ENCODE peak calls at places on chromosome 2, in ten cellular contexts. C is K562, E is A549, D is upper lobe of right lung, A is cardiac muscle cell, W is prostate gland, J is IMR-90, Q is fibroblast of lung, T is endodermal cell, V is upper lobe of left lung. N is an unnamed sample.

GRCh38 chr2:64019083-64019974 is at the start of gene VPS54:
- DNase-seq in W (peak), A (peak), V (peak), C (peak), D (peak), E (peak), T (peak), Q (peak), J (peak), N (peak)

GRCh38 chr2:99975386-99975785 is 167.0 kb downstream of the AFF3 start:
- DNase-seq in W (no peak), E (no peak), J (peak), A (no peak), V (no peak), D (no peak), C (no peak), Q (peak), T (no peak), N (no peak)

GRCh38 chr2:191710411-191710900 is 32.5 kb downstream of the NABP1 start:
- DNase-seq in A (peak), D (no peak), V (no peak), T (no peak), E (no peak), Q (peak), C (no peak), J (peak), W (no peak), N (no peak)

GRCh38 chr2:197130318-197130717 is 180.3 kb downstream of the ANKRD44 start:
- DNase-seq in D (no peak), J (no peak), V (no peak), C (no peak), A (no peak), W (no peak), E (no peak), T (no peak), Q (no peak), N (no peak)

GRCh38 chr2:59905731-59906130 is 647.7 kb downstream of the BCL11A start:
- DNase-seq in E (no peak), C (no peak), W (no peak), T (no peak), V (no peak), J (no peak), Q (no peak), D (no peak), A (no peak), N (no peak)

GRCh38 chr2:44941551-44942234 is at the start of gene SIX3:
- DNase-seq in V (peak), T (peak), W (no peak), A (no peak), E (no peak), C (no peak), J (no peak), Q (no peak), D (no peak), N (no peak)

GRCh38 chr2:95025406-95026319 is at the start of gene MAL:
- DNase-seq in D (no peak), C (peak), T (peak), J (no peak), W (no peak), A (peak), Q (no peak), V (peak), E (no peak), N (no peak)

GRCh38 chr2:144086965-144087364 is 433.0 kb downstream of the ZEB2 start:
- DNase-seq in J (peak), D (no peak), A (no peak), C (no peak), E (no peak), T (no peak), Q (peak), W (no peak), V (no peak), N (no peak)

GRCh38 chr2:205461678-205462665 is 220.3 kb upstream of the NRP2 start:
- DNase-seq in T (no peak), E (no peak), C (no peak), A (no peak), V (no peak), J (peak), W (no peak), Q (no peak), D (no peak), N (no peak)

GRCh38 chr2:46540496-46541342 is 61.4 kb downstream of the TMEM247 start:
- DNase-seq in V (no peak), C (no peak), E (peak), J (peak), W (no peak), T (peak), A (peak), D (no peak), Q (peak), N (peak)

GRCh38 chr2:216694201-216694825 is 1.0 kb downstream of the IGFBP5 start:
- DNase-seq in J (no peak), C (no peak), V (peak), A (peak), D (peak), T (peak), E (peak), Q (peak), W (peak), N (peak)

DNA sequence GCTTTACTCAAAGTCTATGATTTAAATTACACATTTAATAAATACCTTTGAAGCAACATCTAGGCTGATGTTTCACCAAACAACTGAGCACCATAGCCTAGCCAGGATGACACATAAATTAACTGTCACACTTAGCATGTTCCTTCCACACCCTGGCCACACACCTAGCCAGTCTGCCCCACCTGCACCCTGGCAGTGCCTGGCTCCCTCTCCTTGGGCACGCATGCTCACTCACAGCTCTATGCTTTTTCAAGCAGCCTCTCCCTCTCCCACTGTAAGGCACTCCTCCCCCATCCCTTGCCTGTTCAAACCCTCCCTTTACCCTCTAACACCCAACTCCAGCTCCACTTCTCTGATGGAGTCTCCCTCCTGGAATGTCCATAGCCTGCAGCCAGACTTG is 357.6 kb upstream of the KLHL29 start:
- DNase-seq in J (no peak), V (no peak), A (no peak), Q (no peak), D (no peak), T (peak), E (no peak), C (no peak), W (no peak), N (no peak)
- TF ChIP-seq CTCF in J (no peak), V (no peak), A (no peak), Q (no peak), D (no peak), T (no peak), E (no peak), C (no peak), W (no peak), N (no peak)

GRCh38 chr2:222891890-222892289 is 31.1 kb downstream of the ACSL3 start:
- DNase-seq in E (no peak), W (no peak), J (peak), D (no peak), Q (peak), A (no peak), C (no peak), V (no peak), T (no peak), N (no peak)
- H3K4me3 ChIP-seq in E (peak), W (no peak), J (no peak), D (peak), Q (peak), A (no peak), C (no peak), V (no peak), T (no peak), N (peak)

GRCh38 chr2:163982938-163983337 is 247.1 kb upstream of the FIGN start:
- DNase-seq in D (no peak), J (no peak), C (no peak), Q (no peak), V (no peak), A (no peak), W (no peak), T (no peak), E (no peak), N (no peak)

GRCh38 chr2:163984991-163985390 is 249.2 kb upstream of the FIGN start:
- DNase-seq in V (no peak), D (no peak), E (no peak), J (no peak), Q (no peak), A (no peak), T (no peak), W (no peak), C (no peak), N (no peak)

GRCh38 chr2:163987175-163987574 is 251.4 kb upstream of the FIGN start:
- DNase-seq in E (no peak), J (no peak), V (no peak), A (no peak), W (no peak), C (no peak), Q (no peak), D (no peak), T (no peak), N (no peak)

DNA sequence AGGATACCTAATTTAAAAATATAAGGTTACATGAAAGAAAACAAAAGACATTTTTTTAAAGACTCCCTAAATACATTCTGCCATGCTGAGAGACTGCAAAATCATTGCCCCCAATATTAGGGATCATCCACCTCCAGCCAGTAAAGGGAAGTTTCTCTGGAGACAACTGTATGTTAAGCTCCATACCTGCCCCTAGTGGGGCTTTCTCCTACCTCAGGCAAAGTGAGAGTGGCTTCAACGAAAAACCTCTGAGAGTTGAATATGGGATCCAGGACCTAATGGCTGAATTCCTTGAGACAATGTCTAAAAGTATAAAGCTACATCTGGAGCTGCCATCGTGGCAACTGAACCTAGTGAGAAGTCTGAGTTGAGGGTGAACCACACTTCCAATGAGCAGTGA is 248.1 kb upstream of the FIGN start:
- DNase-seq in Q (no peak), J (no peak), E (no peak), D (no peak), T (no peak), W (no peak), V (no peak), C (no peak), A (no peak), N (no peak)
- H3K27ac ChIP-seq in Q (no peak), J (no peak), E (no peak), D (no peak), T (no peak), W (no peak), V (no peak), C (no peak), A (no peak), N (no peak)

GRCh38 chr2:9991829-9992273 is 40.4 kb downstream of the GRHL1 start:
- DNase-seq in T (no peak), E (no peak), D (no peak), Q (no peak), A (no peak), C (no peak), V (no peak), W (no peak), J (no peak), N (peak)

GRCh38 chr2:9988320-9988719 is 36.8 kb downstream of the GRHL1 start:
- DNase-seq in A (no peak), Q (no peak), C (no peak), V (no peak), T (no peak), D (no peak), J (no peak), W (no peak), E (no peak), N (peak)

GRCh38 chr2:9990735-9991134 is 39.2 kb downstream of the GRHL1 start:
- DNase-seq in C (no peak), J (no peak), T (no peak), D (no peak), V (no peak), E (no peak), W (no peak), Q (no peak), A (peak), N (peak)

GRCh38 chr2:9993490-9994165 is 42.1 kb downstream of the GRHL1 start:
- DNase-seq in V (no peak), J (no peak), T (no peak), A (peak), W (no peak), Q (no peak), D (no peak), E (no peak), C (no peak), N (peak)

GRCh38 chr2:9991221-9991620 is 39.7 kb downstream of the GRHL1 start:
- DNase-seq in A (no peak), Q (no peak), D (no peak), C (no peak), V (no peak), W (no peak), T (no peak), E (no peak), J (no peak), N (peak)
- TF ChIP-seq CTCF in A (no peak), Q (no peak), D (no peak), C (no peak), V (no peak), W (no peak), T (no peak), E (no peak), J (no peak), N (no peak)

DNA sequence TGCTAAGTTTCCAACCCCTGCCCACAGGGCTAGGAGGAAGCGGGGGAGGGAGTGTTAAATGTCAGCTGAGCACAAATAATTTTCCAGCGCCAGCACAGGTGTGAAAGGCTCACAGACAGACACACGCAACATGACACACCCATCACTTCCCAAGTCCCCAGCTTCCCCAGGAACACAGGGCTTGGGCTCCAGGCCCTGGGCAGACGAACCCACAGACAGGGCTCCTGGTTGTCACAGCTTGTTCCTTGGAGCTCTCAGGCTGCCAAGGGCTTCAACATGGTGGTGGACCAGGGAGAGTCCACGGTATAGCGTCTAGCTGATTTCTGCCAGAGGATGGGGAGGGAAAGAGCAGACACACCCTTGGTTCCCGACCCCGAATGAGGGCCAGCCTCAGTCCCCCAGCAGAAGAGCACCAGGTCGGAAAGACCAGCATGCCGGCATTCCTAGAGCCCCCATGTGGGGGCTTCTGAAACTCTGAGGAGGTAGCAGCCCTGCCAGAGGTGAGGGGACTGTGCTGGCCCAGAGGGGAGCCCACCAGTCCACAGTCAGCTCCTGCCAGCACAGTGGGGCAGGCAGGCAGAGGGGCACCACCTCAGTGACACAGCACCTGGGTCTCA is 1.9 kb downstream of the DUSP2 start:
- DNase-seq in V (no peak), Q (no peak), C (no peak), J (no peak), E (no peak), T (no peak), D (no peak), A (no peak), W (no peak), N (no peak)
- H3K4me3 ChIP-seq in V (peak), Q (no peak), C (no peak), J (no peak), E (no peak), T (no peak), D (peak), A (no peak), W (no peak), N (no peak)

GRCh38 chr2:54611830-54612545 is 111.5 kb upstream of the EML6 start:
- DNase-seq in W (no peak), C (no peak), Q (no peak), A (no peak), D (no peak), T (no peak), J (no peak), V (no peak), E (no peak), N (no peak)
- H3K27ac ChIP-seq in W (no peak), C (no peak), Q (no peak), A (no peak), D (no peak), T (no peak), J (no peak), V (peak), E (peak), N (no peak)

DNA sequence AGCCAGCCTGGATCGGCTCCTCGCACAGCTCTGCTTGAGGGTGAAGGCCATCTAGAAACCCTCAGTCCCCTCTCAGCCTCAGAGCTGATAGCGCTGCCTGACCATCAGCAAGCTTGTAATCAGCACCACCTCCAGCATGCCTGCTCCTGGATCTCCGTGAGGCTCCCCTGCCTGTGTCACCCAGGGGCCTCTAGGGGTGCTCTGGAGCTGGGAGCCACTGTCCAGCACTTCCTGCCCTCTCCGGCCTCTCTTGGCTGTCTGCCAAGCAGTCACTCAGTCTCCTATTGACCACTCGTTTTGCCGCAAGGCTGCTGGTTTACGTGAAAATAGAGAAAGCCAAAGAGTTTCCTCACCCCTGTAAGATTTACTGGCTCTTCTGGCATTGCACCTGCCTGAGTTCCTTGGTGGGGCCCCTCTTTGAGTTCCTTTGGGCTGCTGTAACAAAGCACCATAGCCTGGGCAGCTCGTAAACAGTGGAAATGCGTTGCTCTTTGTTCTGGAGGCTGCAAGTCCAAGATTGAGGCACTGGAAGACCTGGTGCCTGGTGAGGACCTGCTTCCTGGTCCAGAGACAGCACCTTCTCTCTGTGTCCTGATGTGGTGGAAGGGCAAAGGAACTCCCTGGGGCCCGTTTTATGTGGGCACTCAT is 17.9 kb downstream of the CAPN10 start:
- DNase-seq in J (peak), C (peak), T (peak), W (no peak), V (no peak), Q (peak), D (peak), E (peak), A (peak), N (no peak)
- TF ChIP-seq CTCF in J (peak), C (peak), T (peak), W (no peak), V (peak), Q (peak), D (peak), E (peak), A (peak), N (peak)

DNA sequence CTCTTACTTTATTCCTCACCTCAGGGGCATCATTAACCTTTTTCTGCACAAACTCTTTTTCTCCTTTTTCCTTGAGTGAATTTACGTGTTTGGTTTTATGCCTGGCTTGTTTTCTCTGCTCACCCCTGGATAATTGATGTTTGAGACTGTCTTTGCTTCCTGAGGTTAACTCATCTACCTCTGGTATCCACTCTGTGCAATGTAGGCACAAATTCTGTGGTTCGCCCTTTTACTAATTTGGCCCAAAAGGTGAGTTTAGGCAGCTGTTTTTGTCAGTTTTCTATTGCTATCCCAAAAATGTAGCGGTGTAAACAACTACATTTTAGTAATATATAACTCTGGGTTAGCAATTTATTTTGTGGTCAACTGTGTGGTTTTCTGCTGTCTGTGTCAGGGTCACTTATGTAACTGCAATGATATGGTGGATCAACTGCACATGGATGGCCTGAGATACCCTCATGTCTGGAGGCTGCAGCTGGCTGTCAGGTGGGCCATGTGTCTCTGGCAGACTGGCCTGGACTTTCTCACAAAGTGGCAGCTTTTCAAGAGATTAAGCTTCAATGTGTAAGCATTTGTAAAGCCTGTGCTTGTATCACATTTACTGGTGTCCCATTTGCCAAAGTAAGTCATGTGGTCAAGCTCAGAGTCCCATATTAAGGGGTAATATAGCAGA is 329.7 kb downstream of the FSIP2 start:
- DNase-seq in T (no peak), Q (no peak), V (no peak), E (no peak), C (no peak), J (no peak), D (no peak), W (no peak), A (peak), N (no peak)
- H3K4me3 ChIP-seq in T (no peak), Q (no peak), V (no peak), E (no peak), C (no peak), J (no peak), D (no peak), W (no peak), A (no peak), N (no peak)

GRCh38 chr2:134367216-134367615 is 113.3 kb downstream of the MGAT5 start:
- DNase-seq in C (no peak), E (no peak), A (no peak), V (no peak), W (no peak), Q (no peak), D (no peak), J (no peak), T (no peak), N (no peak)

GRCh38 chr2:134362751-134363150 is 108.9 kb downstream of the MGAT5 start:
- DNase-seq in J (no peak), E (no peak), Q (no peak), C (no peak), W (no peak), A (no peak), D (no peak), V (no peak), T (no peak), N (no peak)

GRCh38 chr2:134366359-134366758 is 112.5 kb downstream of the MGAT5 start:
- DNase-seq in V (no peak), A (no peak), J (no peak), D (no peak), E (no peak), W (no peak), T (no peak), Q (no peak), C (no peak), N (no peak)

GRCh38 chr2:134367915-134368911 is 114.3 kb downstream of the MGAT5 start:
- DNase-seq in T (no peak), J (peak), W (no peak), A (peak), V (no peak), C (no peak), D (no peak), E (no peak), Q (peak), N (no peak)

GRCh38 chr2:134365356-134365755 is 111.5 kb downstream of the MGAT5 start:
- DNase-seq in A (no peak), C (peak), E (peak), D (no peak), W (no peak), Q (no peak), T (peak), V (no peak), J (no peak), N (no peak)
- H3K27ac ChIP-seq in A (no peak), C (no peak), E (no peak), D (no peak), W (no peak), Q (no peak), T (no peak), V (no peak), J (no peak), N (no peak)

N was measured in coronary artery.